ENCODE peak calls at places on chromosomes 16 and 17, in five cellular contexts. E is epithelial cell of esophagus, N is endodermal cell, K is mesothelial cell of epicardium, J is thoracic aorta. W is an unnamed sample.
A peak's percentile ranks its signal among the peaks of the same experiment; 100 is the strongest.

GRCh38 chr17:21285164-21286065 is 904 bp downstream of the MAP2K3 start:
- DNase-seq in E (peak; percentile 61), N (peak; percentile 73), K (no peak), J (no peak), W (no peak)

GRCh38 chr16:51416921-51417320 is 265.9 kb upstream of the SALL1 start:
- DNase-seq in E (no peak), N (no peak), K (no peak), J (no peak), W (no peak)

GRCh38 chr16:67922221-67922620 is 9.4 kb downstream of the CTRL start:
- DNase-seq in E (no peak), N (no peak), K (no peak), J (no peak), W (no peak)

GRCh38 chr17:33602981-33603380 is 309.9 kb upstream of the ASIC2 start:
- DNase-seq in E (no peak), N (peak; percentile 66), K (no peak), J (no peak), W (no peak)

GRCh38 chr17:64507418-64507766 is 615 bp downstream of the CEP95 start:
- DNase-seq in E (peak; percentile 69), N (no peak), K (no peak), J (no peak), W (no peak)

GRCh38 chr17:70138309-70138865 is 30.9 kb upstream of the KCNJ2 start:
- DNase-seq in E (no peak), N (no peak), K (no peak), J (no peak), W (no peak)

GRCh38 chr16:4496305-4496704 is 20.1 kb downstream of the HMOX2 start:
- DNase-seq in E (peak; percentile 83), N (no peak), K (no peak), J (no peak), W (no peak)

GRCh38 chr17:69669441-69670178 is 255.1 kb downstream of the MAP2K6 start:
- DNase-seq in E (no peak), N (no peak), K (no peak), J (no peak), W (no peak)

GRCh38 chr17:7579001-7579838 is at the start of gene CD68:
- DNase-seq in E (peak; percentile 98), N (peak; percentile 90), K (no peak), J (peak; percentile 77), W (no peak)

GRCh38 chr17:38425744-38426143 is 2.5 kb upstream of the ARHGAP23 start:
- DNase-seq in E (no peak), N (peak; percentile 65), K (no peak), J (no peak), W (no peak)

GRCh38 chr17:41211845-41212466 is 14.5 kb upstream of the KRTAP9-2 start:
- DNase-seq in E (peak; percentile 80), N (no peak), K (no peak), J (no peak), W (no peak)

GRCh38 chr16:57282510-57283213 is 1.8 kb downstream of the PLLP start:
- DNase-seq in E (no peak), N (no peak), K (no peak), J (no peak), W (no peak)

GRCh38 chr16:56479469-56479868 is 28.1 kb downstream of the OGFOD1 start:
- DNase-seq in E (peak; percentile 9), N (peak; percentile 43), K (no peak), J (no peak), W (no peak)

GRCh38 chr17:75639771-75640555 is 6.7 kb downstream of the SMIM5 start:
- DNase-seq in E (peak; percentile 61), N (peak; percentile 61), K (peak; percentile 17), J (no peak), W (no peak)

GRCh38 chr17:5418858-5419355 is 555 bp downstream of the NUP88 start:
- DNase-seq in E (peak; percentile 84), N (no peak), K (peak; percentile 25), J (no peak), W (no peak)

GRCh38 chr16:85444879-85445778 is 168.0 kb upstream of the GSE1 start:
- DNase-seq in E (no peak), N (peak; percentile 77), K (no peak), J (no peak), W (no peak)

GRCh38 chr16:51524555-51525373 is 373.7 kb upstream of the SALL1 start:
- DNase-seq in E (peak; percentile 51), N (no peak), K (no peak), J (no peak), W (no peak)

GRCh38 chr17:6753565-6753964 is 2.3 kb upstream of the XAF1 start:
- DNase-seq in E (no peak), N (no peak), K (no peak), J (no peak), W (no peak)

GRCh38 chr17:9115446-9116265 is 94.3 kb downstream of the NTN1 start:
- DNase-seq in E (no peak), N (peak; percentile 97), K (no peak), J (peak; percentile 66), W (no peak)

GRCh38 chr17:28381141-28381825 is 9.8 kb downstream of the SARM1 start:
- DNase-seq in E (peak; percentile 44), N (peak; percentile 97), K (no peak), J (no peak), W (no peak)

GRCh38 chr16:35140293-35140986 is 1681.0 kb downstream of the TP53TG3F start:
- DNase-seq in E (no peak), N (no peak), K (no peak), J (no peak), W (no peak)

GRCh38 chr16:16175296-16175695 is 48.0 kb downstream of the ABCC6 start:
- DNase-seq in E (no peak), N (no peak), K (no peak), J (no peak), W (no peak)

GRCh38 chr17:74547736-74548135 is 1.8 kb upstream of the CD300C start:
- DNase-seq in E (no peak), N (no peak), K (no peak), J (no peak), W (no peak)

GRCh38 chr17:29143894-29144293 is 36.3 kb downstream of the MYO18A start:
- DNase-seq in E (no peak), N (peak; percentile 86), K (no peak), J (no peak), W (no peak)

GRCh38 chr17:50963139-50963538 is 97.0 kb upstream of the TOB1 start:
- DNase-seq in E (no peak), N (no peak), K (no peak), J (no peak), W (no peak)
- TF ChIP-seq CTCF in E (no peak), N (no peak), K (no peak), J (no peak), W (no peak)

GRCh38 chr16:13873835-13874438 is 46.0 kb upstream of the ERCC4 start:
- DNase-seq in E (peak; percentile 27), N (peak; percentile 74), K (no peak), J (no peak), W (peak; percentile 27)
- TF ChIP-seq CTCF in E (peak; percentile 46), N (peak; percentile 82), K (peak; percentile 37), J (peak; percentile 48), W (peak; percentile 70)

GRCh38 chr17:608911-609882 is 105.4 kb downstream of the VPS53 start:
- DNase-seq in E (no peak), N (no peak), K (no peak), J (no peak), W (no peak)
- TF ChIP-seq CTCF in E (no peak), N (no peak), K (no peak), J (no peak), W (no peak)

GRCh38 chr17:11925271-11926021 is 71.8 kb downstream of the ZNF18 start:
- DNase-seq in E (no peak), N (no peak), K (no peak), J (no peak), W (no peak)

GRCh38 chr17:11928436-11928835 is 68.8 kb downstream of the ZNF18 start:
- DNase-seq in E (peak; percentile 36), N (no peak), K (no peak), J (no peak), W (no peak)

GRCh38 chr17:11921296-11921695 is 76.0 kb downstream of the ZNF18 start:
- DNase-seq in E (peak; percentile 7), N (no peak), K (no peak), J (no peak), W (no peak)

GRCh38 chr17:11917415-11917814 is 79.9 kb downstream of the ZNF18 start:
- DNase-seq in E (no peak), N (no peak), K (no peak), J (no peak), W (no peak)

GRCh38 chr17:11922634-11923033 is 74.6 kb downstream of the ZNF18 start:
- DNase-seq in E (no peak), N (no peak), K (no peak), J (no peak), W (no peak)
- TF ChIP-seq CTCF in E (no peak), N (peak; percentile 56), K (no peak), J (no peak), W (no peak)

W was measured in D721Med.